ENCODE peak calls at places on chromosomes 4 and X, in ten cellular contexts. P, L, U, Y, H, E, D, O, A and B are unnamed samples.

GRCh38 chrX:151359931-151360871 is 36.8 kb upstream of the VMA21 start:
- DNase-seq in Y (peak; percentile 9), H (peak; percentile 3), L (peak; percentile 49), O (peak; percentile 4), A (peak; percentile 51), D (no peak), E (peak; percentile 17), U (peak; percentile 53), P (peak; percentile 11), B (peak; percentile 7)

GRCh38 chrX:17692709-17693346 is 44.5 kb upstream of the SCML1 start:
- DNase-seq in A (no peak), H (no peak), L (no peak), E (no peak), U (peak; percentile 45), D (peak; percentile 68), Y (peak; percentile 75), P (no peak), O (no peak), B (peak; percentile 12)

GRCh38 chrX:12149670-12150407 is 11.6 kb downstream of the FRMPD4 start:
- DNase-seq in H (no peak), L (no peak), P (no peak), O (peak; percentile 5), A (no peak), Y (no peak), U (no peak), E (no peak), D (no peak), B (no peak)

GRCh38 chrX:103398321-103398937 is 22.1 kb downstream of the BEX3 start:
- DNase-seq in P (no peak), H (no peak), A (peak; percentile 16), O (peak; percentile 51), U (no peak), Y (peak; percentile 83), D (peak; percentile 91), L (no peak), E (no peak), B (peak; percentile 90)

GRCh38 chrX:154029439-154029838 is 9.7 kb upstream of the IRAK1 start:
- DNase-seq in L (no peak), U (no peak), O (no peak), E (no peak), Y (no peak), A (no peak), D (no peak), P (no peak), H (no peak), B (no peak)

GRCh38 chr4:150821641-150822040 is 193.4 kb downstream of the LRBA start:
- DNase-seq in A (no peak), O (no peak), L (no peak), H (no peak), Y (no peak), D (no peak), E (no peak), P (no peak), U (peak; percentile 2), B (no peak)

GRCh38 chr4:126697748-126698147 is 935.0 kb upstream of the INTU start:
- DNase-seq in U (no peak), O (peak; percentile 8), A (no peak), Y (peak; percentile 64), H (no peak), P (no peak), E (no peak), L (no peak), D (peak; percentile 88), B (peak; percentile 62)

GRCh38 chrX:51614353-51614752 is 4.4 kb downstream of the CENPVL3 start:
- DNase-seq in Y (peak; percentile 18), E (no peak), O (peak; percentile 13), L (no peak), A (no peak), P (no peak), U (peak; percentile 59), D (peak; percentile 66), H (peak; percentile 20), B (peak; percentile 56)

GRCh38 chr4:138804705-138805104 is 210.9 kb upstream of the NOCT start:
- DNase-seq in P (no peak), O (no peak), U (peak; percentile 87), D (no peak), Y (no peak), L (no peak), E (no peak), A (no peak), H (no peak), B (no peak)

GRCh38 chr4:85833311-85833710 is 358.4 kb downstream of the ARHGAP24 start:
- DNase-seq in A (no peak), H (no peak), O (no peak), Y (no peak), L (no peak), D (no peak), U (no peak), E (no peak), P (no peak), B (no peak)

GRCh38 chr4:189202869-189203271 is 737.8 kb upstream of the FRG1 start:
- DNase-seq in E (no peak), A (no peak), O (peak; percentile 5), H (no peak), U (peak; percentile 17), D (peak; percentile 63), L (no peak), Y (peak; percentile 4), P (no peak), B (peak; percentile 30)

GRCh38 chr4:20370284-20370683 is 118.6 kb downstream of the SLIT2 start:
- DNase-seq in P (no peak), Y (peak; percentile 31), E (no peak), U (no peak), D (peak; percentile 54), O (no peak), H (no peak), A (no peak), L (no peak), B (peak; percentile 44)

GRCh38 chr4:104758574-104758973 is 263.9 kb upstream of the CXXC4 start:
- DNase-seq in H (no peak), L (no peak), A (no peak), O (no peak), Y (no peak), U (no peak), E (no peak), P (no peak), D (no peak), B (no peak)

GRCh38 chr4:110268352-110268751 is 69.9 kb upstream of the ELOVL6 start:
- DNase-seq in O (no peak), U (no peak), A (no peak), Y (no peak), E (no peak), L (no peak), D (no peak), P (no peak), H (no peak), B (no peak)

GRCh38 chrX:130264573-130264972 is 4.1 kb downstream of the ZNF280C start:
- DNase-seq in L (no peak), D (peak; percentile 12), H (no peak), P (no peak), A (no peak), E (no peak), O (no peak), U (no peak), Y (no peak), B (peak; percentile 20)

GRCh38 chr4:140066031-140066930 is 87.7 kb downstream of the MAML3 start:
- DNase-seq in D (no peak), P (no peak), U (peak; percentile 43), E (no peak), Y (no peak), L (no peak), O (no peak), H (no peak), A (no peak), B (no peak)

GRCh38 chr4:55017406-55017805 is 108.0 kb downstream of the KDR start:
- DNase-seq in A (no peak), O (no peak), P (no peak), E (no peak), L (no peak), D (no peak), Y (no peak), U (no peak), H (no peak), B (no peak)

GRCh38 chrX:53479295-53479694 is 45.1 kb upstream of the HSD17B10 start:
- DNase-seq in P (no peak), A (no peak), D (no peak), Y (no peak), U (no peak), H (no peak), E (no peak), L (no peak), O (no peak), B (no peak)

GRCh38 chr4:52914051-52914605 is 52.0 kb downstream of the RASL11B start:
- DNase-seq in E (no peak), L (no peak), A (peak; percentile 11), P (no peak), Y (peak; percentile 23), D (peak; percentile 91), U (peak; percentile 42), H (no peak), O (no peak), B (peak; percentile 74)

GRCh38 chrX:150903110-150903508 is 4.6 kb upstream of the CD99L2 start:
- DNase-seq in O (no peak), L (no peak), D (no peak), H (no peak), P (no peak), U (no peak), E (no peak), A (no peak), Y (no peak), B (no peak)

GRCh38 chrX:103356023-103356798 is at the start of gene TCEAL9:
- DNase-seq in P (no peak), L (no peak), O (no peak), Y (peak; percentile 81), D (peak; percentile 85), E (peak; percentile 67), U (peak; percentile 88), H (peak; percentile 78), A (peak; percentile 30), B (peak; percentile 90)

GRCh38 chr4:150580244-150580643 is 1.7 kb upstream of the MAB21L2 start:
- DNase-seq in H (no peak), D (no peak), A (no peak), E (no peak), O (no peak), L (no peak), P (no peak), U (no peak), Y (no peak), B (no peak)

GRCh38 chrX:48920713-48921104 is 1.9 kb upstream of the PIM2 start:
- DNase-seq in U (no peak), D (no peak), H (no peak), Y (no peak), O (no peak), L (no peak), E (no peak), P (no peak), A (no peak), B (no peak)